ENCODE peak calls at places on chromosomes 16 and 17, in four cellular contexts. O is Peyer's patch, A is IMR-90, N is fibroblast of lung. C is an unnamed sample.

GRCh38 chr16:30953511-30954124 is 3.9 kb upstream of the SETD1A start:
- DNase-seq in N (peak; percentile 67), A (peak; percentile 71), O (peak; percentile 62), C (peak; percentile 67)

GRCh38 chr17:7502987-7503386 is 18.8 kb downstream of the POLR2A start:
- DNase-seq in A (no peak), O (no peak), N (no peak), C (no peak)

GRCh38 chr16:74521691-74522090 is 85.2 kb downstream of the GLG1 start:
- DNase-seq in O (no peak), A (peak; percentile 35), N (peak; percentile 71), C (peak; percentile 50)

GRCh38 chr17:59620518-59621259 is 994 bp downstream of the CLTC start:
- DNase-seq in O (peak; percentile 41), A (no peak), N (peak; percentile 33), C (peak; percentile 23)

GRCh38 chr17:7972131-7972785 is 30.2 kb upstream of the GUCY2D start:
- DNase-seq in N (no peak), O (no peak), A (no peak), C (no peak)

GRCh38 chr16:47949276-47949675 is 206.5 kb downstream of the ABCC12 start:
- DNase-seq in N (no peak), O (no peak), A (no peak), C (no peak)

GRCh38 chr17:7383742-7384488 is 3.0 kb downstream of the TNK1 start:
- DNase-seq in N (peak; percentile 46), A (peak; percentile 13), O (peak; percentile 75), C (no peak)

GRCh38 chr16:88703486-88704309 is 2.5 kb downstream of the RNF166 start:
- DNase-seq in N (peak; percentile 22), O (peak; percentile 87), A (no peak), C (no peak)

GRCh38 chr16:80631581-80631980 is 90.8 kb downstream of the DYNLRB2 start:
- DNase-seq in N (peak; percentile 81), A (peak; percentile 49), O (no peak), C (no peak)

GRCh38 chr16:68116256-68116853 is 31.2 kb downstream of the NFATC3 start:
- DNase-seq in N (peak; percentile 23), O (no peak), A (peak; percentile 51), C (peak; percentile 29)

GRCh38 chr17:36850794-36851193 is 86.5 kb upstream of the LHX1 start:
- DNase-seq in N (peak; percentile 82), A (peak; percentile 74), O (no peak), C (peak; percentile 47)

GRCh38 chr16:78122774-78123315 is 23.4 kb downstream of the WWOX start:
- DNase-seq in A (peak; percentile 53), O (no peak), N (peak; percentile 41), C (peak; percentile 54)

DNA sequence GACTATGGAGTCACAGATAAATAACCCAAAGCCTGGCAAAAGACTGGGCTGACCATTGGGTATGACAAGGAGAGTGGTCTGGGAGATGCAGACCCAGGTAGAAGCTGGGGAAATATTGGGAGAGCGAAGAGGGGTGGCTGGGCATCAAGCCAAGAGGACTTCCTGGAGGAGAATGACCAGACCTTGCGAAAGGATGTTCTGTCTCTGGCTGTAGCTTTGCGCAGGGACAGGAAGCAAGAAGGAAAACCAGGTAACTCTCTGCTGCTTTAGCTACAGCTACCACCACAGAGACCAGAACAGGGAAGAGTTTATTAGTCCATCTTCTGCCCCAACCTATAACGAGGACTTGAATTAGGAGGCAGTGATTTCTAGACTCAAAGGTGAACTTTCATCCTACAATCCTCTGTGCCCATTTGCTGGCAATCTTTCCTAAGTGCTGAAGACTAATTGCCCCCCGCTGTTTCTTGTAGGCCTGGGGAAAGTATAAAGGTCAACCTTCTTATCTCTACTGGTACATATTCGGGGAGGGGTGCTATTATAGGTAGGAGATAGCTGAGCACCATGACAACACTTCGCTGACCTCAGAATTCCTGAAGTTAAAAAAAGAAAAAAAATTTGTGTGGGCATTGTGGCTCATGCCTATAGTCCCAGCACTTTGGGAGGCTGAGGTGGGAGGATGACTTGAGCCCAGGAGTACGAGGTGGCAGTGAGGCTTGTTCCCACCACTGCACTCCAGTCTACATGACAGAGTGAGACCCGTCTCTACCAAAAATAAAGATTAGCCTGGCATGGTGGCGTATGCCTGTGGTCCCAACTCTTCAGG is 19.1 kb upstream of the KIFC3 start:
- DNase-seq in A (no peak), N (no peak), O (no peak), C (no peak)
- TF ChIP-seq CTCF in A (no peak), N (no peak), O (no peak), C (no peak)

DNA sequence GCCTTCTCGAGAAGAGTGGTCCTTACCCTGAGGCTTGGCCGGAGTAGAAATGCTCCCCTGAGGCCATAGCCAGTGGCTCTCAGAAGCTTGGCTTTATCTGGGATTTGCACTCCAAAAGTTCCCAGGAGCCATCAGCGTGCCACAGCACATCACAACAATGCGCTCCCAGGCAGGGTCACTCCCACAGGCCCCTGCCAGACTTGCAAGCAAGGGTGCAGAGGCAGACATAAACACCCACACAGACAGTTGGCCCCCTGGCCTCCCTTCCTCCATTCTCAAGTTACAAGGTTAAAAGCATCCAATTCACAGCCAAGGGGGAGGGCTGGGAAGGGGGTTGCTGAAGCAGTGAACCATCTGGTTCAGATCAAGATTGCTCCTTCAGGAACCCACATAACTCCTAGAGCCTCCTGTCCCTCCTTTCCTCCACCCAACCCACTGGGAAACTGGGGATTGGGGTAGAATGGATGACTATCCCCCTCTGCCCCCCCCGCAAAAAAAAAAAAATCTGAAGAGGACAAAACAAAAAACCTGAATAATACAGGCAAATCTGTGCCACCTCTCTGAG is 1.8 kb downstream of the ST3GAL2 start:
- DNase-seq in A (peak; percentile 94), O (no peak), N (peak; percentile 93), C (peak; percentile 89)
- H3K4me3 ChIP-seq in A (peak overlapping the region; percentile 55), O (no peak overlapping the region), N (peak overlapping the region; percentile 80), C (peak overlapping the region; percentile 92)

DNA sequence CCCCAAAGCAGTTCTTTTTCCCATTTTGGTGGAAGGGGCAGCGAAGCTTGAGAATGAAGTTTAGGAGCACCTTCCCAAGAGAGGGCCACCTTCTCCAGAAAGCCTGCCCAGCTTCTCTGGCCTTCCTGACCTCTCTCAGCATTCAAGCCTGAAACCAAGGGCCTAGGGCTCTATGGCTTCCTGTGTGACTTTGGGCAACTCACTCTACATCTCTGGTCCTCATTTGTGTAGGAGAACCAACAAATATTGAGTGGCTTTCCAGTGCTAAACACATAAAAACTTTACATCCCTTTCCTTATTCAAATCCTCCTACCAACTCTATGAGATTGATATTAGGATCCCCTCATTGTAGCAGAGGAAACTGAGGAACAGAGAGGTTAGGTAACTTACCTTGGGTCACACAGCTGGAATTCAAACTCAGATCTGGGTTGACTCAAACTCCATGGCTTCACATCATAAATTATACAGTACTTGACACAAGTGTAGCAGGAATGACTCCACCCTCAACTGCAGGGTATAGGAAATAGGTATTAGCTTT is 32.0 kb upstream of the MYO18A start:
- DNase-seq in A (no peak), O (no peak), N (no peak), C (no peak)
- TF ChIP-seq CTCF in A (no peak), O (no peak), N (no peak), C (no peak)

GRCh38 chr16:56658476-56658875 is 717 bp downstream of the MT1F start:
- DNase-seq in N (no peak), A (no peak), O (no peak), C (no peak)
- H3K4me3 ChIP-seq in N (no peak overlapping the region), A (no peak overlapping the region), O (no peak overlapping the region), C (peak overlapping the region; percentile 50)

GRCh38 chr17:2400474-2400866 is 390 bp downstream of the MNT start:
- DNase-seq in N (peak; percentile 47), O (peak; percentile 60), A (no peak), C (peak; percentile 45)

GRCh38 chr17:2398188-2398587 is 2.7 kb downstream of the MNT start:
- DNase-seq in N (no peak), A (no peak), O (no peak), C (no peak)

GRCh38 chr17:2400877-2401425 is at the start of gene MNT:
- DNase-seq in N (peak; percentile 93), O (peak; percentile 92), A (peak; percentile 92), C (peak; percentile 95)

GRCh38 chr17:2398655-2399571 is 1.9 kb downstream of the MNT start:
- DNase-seq in N (peak; percentile 82), O (no peak), A (peak; percentile 78), C (peak; percentile 73)

DNA sequence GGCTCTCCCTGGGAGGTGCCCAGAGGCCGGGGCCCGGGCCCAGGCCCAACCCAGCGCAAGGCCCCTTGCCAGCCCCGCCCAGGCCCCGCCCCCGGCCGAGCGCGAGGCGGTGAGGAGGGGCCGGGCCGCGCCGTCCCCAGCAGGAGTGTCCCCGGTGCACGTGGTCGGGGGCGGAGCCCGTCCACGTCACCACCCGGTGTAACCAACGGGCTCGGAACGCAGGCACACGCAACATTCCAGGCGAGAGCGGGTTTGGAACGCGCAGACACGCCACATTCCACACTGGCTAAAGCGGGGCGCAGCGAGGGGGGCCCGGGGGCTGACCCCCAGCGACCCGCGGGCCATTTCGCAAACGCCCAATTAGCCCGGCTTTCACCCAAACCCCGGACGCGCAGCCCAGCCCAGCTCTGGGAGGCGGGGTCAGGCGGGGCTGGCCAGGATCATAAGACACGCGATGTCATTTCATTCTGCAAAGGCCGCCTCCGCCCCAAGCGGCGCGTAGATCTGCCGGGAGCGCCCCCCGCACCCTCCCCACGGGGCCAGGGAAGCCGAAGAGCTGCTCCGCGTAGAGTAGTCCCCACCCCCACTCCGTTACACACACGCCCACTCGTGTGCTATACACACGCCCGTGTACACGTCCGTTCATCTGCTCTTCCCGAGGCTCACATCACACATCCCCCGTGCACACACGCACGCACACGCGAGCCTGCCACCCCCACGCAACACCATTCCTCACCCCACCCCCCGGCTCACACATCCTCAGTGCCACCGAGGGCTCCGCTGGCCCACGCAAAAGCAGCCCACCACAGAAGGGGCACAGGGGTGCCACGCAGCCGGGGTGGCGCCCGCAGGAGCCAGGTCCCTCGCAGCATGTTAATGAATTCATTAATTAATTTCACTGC is 1.0 kb downstream of the MNT start:
- DNase-seq in O (peak; percentile 96), A (peak; percentile 94), N (peak; percentile 92), C (peak; percentile 97)
- TF ChIP-seq CTCF in O (no peak), A (no peak), N (no peak), C (no peak)